ENCODE peak calls at places on chromosomes 4 and X, in ten cellular contexts. One of them, this sample, is unnamed.

GRCh38 chrX:108270739-108271396 is 167.4 kb downstream of the COL4A6 start:
- DNase-seq in EH: peak; percentile 63
- DNase-seq in GM06990: no peak
- DNase-seq in NCI-H526: peak; percentile 13
- DNase-seq in PC-3: no peak
- DNase-seq in ureter: no peak
- DNase-seq in left ventricle myocardium superior: no peak
- DNase-seq in germinal center: no peak
- DNase-seq in A172: peak; percentile 14
- DNase-seq in substantia nigra: no peak
- DNase-seq in this sample: no peak

GRCh38 chr4:165096776-165097175 is 15.9 kb downstream of the TMEM192 start:
- DNase-seq in left ventricle myocardium superior: no peak
- DNase-seq in NCI-H526: peak; percentile 36
- DNase-seq in ureter: no peak
- DNase-seq in substantia nigra: no peak
- DNase-seq in GM06990: no peak
- DNase-seq in PC-3: peak; percentile 23
- DNase-seq in A172: peak; percentile 4
- DNase-seq in EH: peak; percentile 35
- DNase-seq in germinal center: peak; percentile 11
- DNase-seq in this sample: no peak

GRCh38 chr4:47011189-47011518 is 17.8 kb upstream of the GABRA4 start:
- DNase-seq in A172: no peak
- DNase-seq in substantia nigra: no peak
- DNase-seq in ureter: no peak
- DNase-seq in germinal center: no peak
- DNase-seq in NCI-H526: no peak
- DNase-seq in EH: no peak
- DNase-seq in PC-3: no peak
- DNase-seq in GM06990: no peak
- DNase-seq in left ventricle myocardium superior: no peak
- DNase-seq in this sample: no peak

GRCh38 chr4:112647785-112648184 is 10.8 kb downstream of the LARP7 start:
- DNase-seq in A172: no peak
- DNase-seq in substantia nigra: no peak
- DNase-seq in PC-3: no peak
- DNase-seq in NCI-H526: no peak
- DNase-seq in germinal center: no peak
- DNase-seq in ureter: no peak
- DNase-seq in EH: no peak
- DNase-seq in GM06990: no peak
- DNase-seq in left ventricle myocardium superior: no peak
- DNase-seq in this sample: no peak

GRCh38 chr4:13476915-13477314 is 7.2 kb downstream of the RAB28 start:
- DNase-seq in ureter: no peak
- DNase-seq in left ventricle myocardium superior: no peak
- DNase-seq in germinal center: no peak
- DNase-seq in PC-3: peak; percentile 2
- DNase-seq in EH: peak; percentile 91
- DNase-seq in NCI-H526: no peak
- DNase-seq in GM06990: peak; percentile 8
- DNase-seq in A172: peak; percentile 57
- DNase-seq in substantia nigra: no peak
- DNase-seq in this sample: no peak

GRCh38 chr4:156476359-156476758 is 495.2 kb downstream of the PDGFC start:
- DNase-seq in ureter: no peak
- DNase-seq in left ventricle myocardium superior: no peak
- DNase-seq in germinal center: no peak
- DNase-seq in A172: peak; percentile 96
- DNase-seq in NCI-H526: no peak
- DNase-seq in PC-3: peak; percentile 91
- DNase-seq in GM06990: no peak
- DNase-seq in substantia nigra: no peak
- DNase-seq in EH: peak; percentile 98
- DNase-seq in this sample: peak; percentile 1

GRCh38 chr4:8849266-8850073 is 22.2 kb downstream of the HMX1 start:
- DNase-seq in substantia nigra: no peak
- DNase-seq in NCI-H526: no peak
- DNase-seq in left ventricle myocardium superior: peak; percentile 5
- DNase-seq in EH: no peak
- DNase-seq in A172: no peak
- DNase-seq in GM06990: no peak
- DNase-seq in PC-3: no peak
- DNase-seq in ureter: no peak
- DNase-seq in germinal center: no peak
- DNase-seq in this sample: no peak

GRCh38 chr4:3372264-3372932 is 69.4 kb upstream of the HGFAC start:
- DNase-seq in EH: no peak
- DNase-seq in substantia nigra: no peak
- DNase-seq in left ventricle myocardium superior: no peak
- DNase-seq in germinal center: no peak
- DNase-seq in ureter: no peak
- DNase-seq in PC-3: no peak
- DNase-seq in GM06990: no peak
- DNase-seq in A172: no peak
- DNase-seq in NCI-H526: no peak
- DNase-seq in this sample: no peak

GRCh38 chrX:63560601-63561218 is 209.6 kb upstream of the SPIN4 start:
- DNase-seq in germinal center: peak; percentile 28
- DNase-seq in GM06990: peak; percentile 65
- DNase-seq in substantia nigra: peak; percentile 61
- DNase-seq in EH: peak; percentile 77
- DNase-seq in ureter: peak; percentile 64
- DNase-seq in A172: peak; percentile 70
- DNase-seq in left ventricle myocardium superior: peak; percentile 51
- DNase-seq in NCI-H526: peak; percentile 85
- DNase-seq in PC-3: peak; percentile 69
- DNase-seq in this sample: peak; percentile 58

GRCh38 chr4:167020410-167020809 is 213.9 kb downstream of the SPOCK3 start:
- DNase-seq in NCI-H526: peak; percentile 46
- DNase-seq in left ventricle myocardium superior: no peak
- DNase-seq in substantia nigra: no peak
- DNase-seq in PC-3: peak; percentile 13
- DNase-seq in EH: no peak
- DNase-seq in A172: no peak
- DNase-seq in germinal center: no peak
- DNase-seq in ureter: no peak
- DNase-seq in GM06990: no peak
- DNase-seq in this sample: peak; percentile 10

GRCh38 chr4:105715692-105716278 is 7.2 kb downstream of the GSTCD start:
- DNase-seq in A172: peak; percentile 37
- DNase-seq in substantia nigra: no peak
- DNase-seq in left ventricle myocardium superior: no peak
- DNase-seq in NCI-H526: peak; percentile 46
- DNase-seq in ureter: no peak
- DNase-seq in germinal center: no peak
- DNase-seq in EH: peak; percentile 45
- DNase-seq in GM06990: no peak
- DNase-seq in PC-3: peak; percentile 64
- DNase-seq in this sample: no peak

GRCh38 chrX:13733506-13733905 is 914 bp downstream of the TRAPPC2 start:
- DNase-seq in PC-3: no peak
- DNase-seq in NCI-H526: peak; percentile 12
- DNase-seq in ureter: no peak
- DNase-seq in left ventricle myocardium superior: no peak
- DNase-seq in germinal center: peak; percentile 2
- DNase-seq in A172: no peak
- DNase-seq in EH: peak; percentile 46
- DNase-seq in GM06990: no peak
- DNase-seq in substantia nigra: no peak
- DNase-seq in this sample: no peak

GRCh38 chrX:108186811-108187210 is 95.2 kb downstream of the ATG4A start:
- DNase-seq in substantia nigra: no peak
- DNase-seq in germinal center: no peak
- DNase-seq in A172: peak; percentile 74
- DNase-seq in PC-3: peak; percentile 86
- DNase-seq in left ventricle myocardium superior: no peak
- DNase-seq in EH: peak; percentile 77
- DNase-seq in GM06990: no peak
- DNase-seq in NCI-H526: no peak
- DNase-seq in ureter: no peak
- DNase-seq in this sample: peak; percentile 14

GRCh38 chr4:71460368-71460767 is 121.5 kb downstream of the SLC4A4 start:
- DNase-seq in left ventricle myocardium superior: no peak
- DNase-seq in substantia nigra: no peak
- DNase-seq in EH: peak; percentile 24
- DNase-seq in germinal center: no peak
- DNase-seq in ureter: no peak
- DNase-seq in GM06990: no peak
- DNase-seq in A172: no peak
- DNase-seq in PC-3: peak; percentile 20
- DNase-seq in NCI-H526: no peak
- DNase-seq in this sample: no peak

GRCh38 chr4:2046031-2046961 is 12.8 kb upstream of the NAT8L start:
- DNase-seq in germinal center: no peak
- DNase-seq in ureter: no peak
- DNase-seq in EH: no peak
- DNase-seq in NCI-H526: no peak
- DNase-seq in substantia nigra: no peak
- DNase-seq in left ventricle myocardium superior: no peak
- DNase-seq in PC-3: no peak
- DNase-seq in A172: no peak
- DNase-seq in GM06990: no peak
- DNase-seq in this sample: no peak

GRCh38 chr4:39636786-39637185 is 1.9 kb downstream of the SMIM14 start:
- DNase-seq in PC-3: no peak
- DNase-seq in ureter: no peak
- DNase-seq in NCI-H526: no peak
- DNase-seq in A172: no peak
- DNase-seq in EH: no peak
- DNase-seq in left ventricle myocardium superior: no peak
- DNase-seq in germinal center: no peak
- DNase-seq in substantia nigra: no peak
- DNase-seq in GM06990: no peak
- DNase-seq in this sample: no peak

GRCh38 chrX:55710701-55711100 is 6.8 kb upstream of the RRAGB start:
- DNase-seq in ureter: peak; percentile 55
- DNase-seq in left ventricle myocardium superior: no peak
- DNase-seq in NCI-H526: no peak
- DNase-seq in PC-3: peak; percentile 67
- DNase-seq in EH: peak; percentile 86
- DNase-seq in A172: peak; percentile 79
- DNase-seq in substantia nigra: no peak
- DNase-seq in germinal center: no peak
- DNase-seq in GM06990: no peak
- DNase-seq in this sample: peak; percentile 2

GRCh38 chrX:44082829-44083228 is 109.6 kb upstream of the NDP start:
- DNase-seq in GM06990: no peak
- DNase-seq in A172: no peak
- DNase-seq in EH: no peak
- DNase-seq in substantia nigra: no peak
- DNase-seq in left ventricle myocardium superior: no peak
- DNase-seq in NCI-H526: no peak
- DNase-seq in PC-3: no peak
- DNase-seq in ureter: no peak
- DNase-seq in germinal center: no peak
- DNase-seq in this sample: no peak

GRCh38 chr4:11746734-11747133 is 318.0 kb upstream of the HS3ST1 start:
- DNase-seq in germinal center: no peak
- DNase-seq in left ventricle myocardium superior: no peak
- DNase-seq in NCI-H526: no peak
- DNase-seq in ureter: no peak
- DNase-seq in PC-3: no peak
- DNase-seq in GM06990: no peak
- DNase-seq in A172: no peak
- DNase-seq in substantia nigra: no peak
- DNase-seq in EH: no peak
- DNase-seq in this sample: no peak

GRCh38 chr4:54232151-54232688 is 3.1 kb downstream of the PDGFRA start:
- DNase-seq in PC-3: no peak
- DNase-seq in substantia nigra: no peak
- DNase-seq in ureter: no peak
- DNase-seq in GM06990: no peak
- DNase-seq in EH: peak; percentile 42
- DNase-seq in left ventricle myocardium superior: peak; percentile 30
- DNase-seq in NCI-H526: peak; percentile 29
- DNase-seq in germinal center: no peak
- DNase-seq in A172: no peak
- DNase-seq in this sample: no peak

GRCh38 chrX:150980711-150981110 is 2.4 kb upstream of the HMGB3 start:
- DNase-seq in EH: no peak
- DNase-seq in PC-3: no peak
- DNase-seq in NCI-H526: no peak
- DNase-seq in germinal center: no peak
- DNase-seq in left ventricle myocardium superior: no peak
- DNase-seq in substantia nigra: no peak
- DNase-seq in GM06990: no peak
- DNase-seq in A172: no peak
- DNase-seq in ureter: no peak
- DNase-seq in this sample: no peak

GRCh38 chr4:133555671-133556070 is 406.6 kb downstream of the PCDH10 start:
- DNase-seq in left ventricle myocardium superior: no peak
- DNase-seq in PC-3: no peak
- DNase-seq in germinal center: no peak
- DNase-seq in EH: peak; percentile 45
- DNase-seq in NCI-H526: no peak
- DNase-seq in GM06990: no peak
- DNase-seq in ureter: no peak
- DNase-seq in A172: peak; percentile 13
- DNase-seq in substantia nigra: no peak
- DNase-seq in this sample: no peak

GRCh38 chr4:145012841-145013240 is 85.2 kb downstream of the ANAPC10 start:
- DNase-seq in PC-3: peak; percentile 41
- DNase-seq in substantia nigra: no peak
- DNase-seq in left ventricle myocardium superior: no peak
- DNase-seq in EH: peak; percentile 71
- DNase-seq in ureter: no peak
- DNase-seq in A172: peak; percentile 73
- DNase-seq in GM06990: no peak
- DNase-seq in NCI-H526: no peak
- DNase-seq in germinal center: no peak
- DNase-seq in this sample: no peak

GRCh38 chr4:7649411-7649740 is 214.6 kb upstream of the PSAPL1 start:
- DNase-seq in PC-3: no peak
- DNase-seq in GM06990: no peak
- DNase-seq in ureter: no peak
- DNase-seq in A172: no peak
- DNase-seq in NCI-H526: no peak
- DNase-seq in left ventricle myocardium superior: peak; percentile 11
- DNase-seq in germinal center: no peak
- DNase-seq in EH: no peak
- DNase-seq in substantia nigra: no peak
- DNase-seq in this sample: no peak